ENCODE peak calls at places on chromosomes 12 and 14, in ten cellular contexts. One of them, this sample, is unnamed.
A peak's percentile ranks its signal among the peaks of the same experiment; 100 is the strongest.

GRCh38 chr12:3684449-3685051 is 68.4 kb downstream of the CRACR2A start:
- DNase-seq in GM10248: no peak
- DNase-seq in spleen: no peak
- DNase-seq in GM12865: no peak
- DNase-seq in psoas muscle: no peak
- DNase-seq in CD4-positive, alpha-beta T cell: no peak
- DNase-seq in neural progenitor cell: peak; percentile 49
- DNase-seq in fibroblast of mammary gland: no peak
- DNase-seq in coronary artery: no peak
- DNase-seq in upper lobe of right lung: no peak
- DNase-seq in this sample: no peak

GRCh38 chr12:6182279-6182898 is 17.8 kb upstream of the CD9 start:
- DNase-seq in spleen: peak; percentile 85
- DNase-seq in CD4-positive, alpha-beta T cell: no peak
- DNase-seq in GM10248: no peak
- DNase-seq in GM12865: no peak
- DNase-seq in neural progenitor cell: no peak
- DNase-seq in coronary artery: peak; percentile 86
- DNase-seq in upper lobe of right lung: peak; percentile 91
- DNase-seq in psoas muscle: peak; percentile 64
- DNase-seq in fibroblast of mammary gland: peak; percentile 89
- DNase-seq in this sample: peak; percentile 87

GRCh38 chr12:109418848-109419474 is 58.1 kb downstream of the KCTD10 start:
- DNase-seq in coronary artery: no peak
- DNase-seq in GM10248: no peak
- DNase-seq in neural progenitor cell: no peak
- DNase-seq in spleen: no peak
- DNase-seq in psoas muscle: no peak
- DNase-seq in GM12865: no peak
- DNase-seq in fibroblast of mammary gland: no peak
- DNase-seq in CD4-positive, alpha-beta T cell: no peak
- DNase-seq in upper lobe of right lung: no peak
- DNase-seq in this sample: peak; percentile 18

GRCh38 chr14:55571125-55571889 is 8.7 kb upstream of the KTN1 start:
- DNase-seq in coronary artery: no peak
- DNase-seq in GM12865: peak; percentile 29
- DNase-seq in spleen: no peak
- DNase-seq in upper lobe of right lung: no peak
- DNase-seq in GM10248: peak; percentile 42
- DNase-seq in neural progenitor cell: no peak
- DNase-seq in psoas muscle: no peak
- DNase-seq in CD4-positive, alpha-beta T cell: no peak
- DNase-seq in fibroblast of mammary gland: no peak
- DNase-seq in this sample: no peak

GRCh38 chr14:89351958-89352404 is 65.1 kb downstream of the FOXN3 start:
- DNase-seq in GM12865: no peak
- DNase-seq in psoas muscle: no peak
- DNase-seq in neural progenitor cell: no peak
- DNase-seq in fibroblast of mammary gland: no peak
- DNase-seq in GM10248: no peak
- DNase-seq in spleen: no peak
- DNase-seq in coronary artery: no peak
- DNase-seq in upper lobe of right lung: no peak
- DNase-seq in CD4-positive, alpha-beta T cell: no peak
- DNase-seq in this sample: no peak

GRCh38 chr12:116975779-116976393 is 65.1 kb downstream of the FBXW8 start:
- DNase-seq in neural progenitor cell: no peak
- DNase-seq in GM10248: no peak
- DNase-seq in GM12865: no peak
- DNase-seq in fibroblast of mammary gland: no peak
- DNase-seq in upper lobe of right lung: no peak
- DNase-seq in psoas muscle: no peak
- DNase-seq in spleen: no peak
- DNase-seq in coronary artery: no peak
- DNase-seq in CD4-positive, alpha-beta T cell: no peak
- DNase-seq in this sample: no peak

GRCh38 chr14:60647081-60647836 is 2.0 kb downstream of the SIX1 start:
- DNase-seq in spleen: no peak
- DNase-seq in CD4-positive, alpha-beta T cell: no peak
- DNase-seq in GM10248: no peak
- DNase-seq in neural progenitor cell: peak; percentile 80
- DNase-seq in fibroblast of mammary gland: peak; percentile 79
- DNase-seq in GM12865: no peak
- DNase-seq in upper lobe of right lung: no peak
- DNase-seq in psoas muscle: peak; percentile 87
- DNase-seq in coronary artery: no peak
- DNase-seq in this sample: peak; percentile 53

GRCh38 chr12:109020750-109021380 is at the start of gene SVOP:
- DNase-seq in psoas muscle: peak; percentile 87
- DNase-seq in GM10248: peak; percentile 35
- DNase-seq in fibroblast of mammary gland: peak; percentile 72
- DNase-seq in CD4-positive, alpha-beta T cell: no peak
- DNase-seq in coronary artery: no peak
- DNase-seq in neural progenitor cell: peak; percentile 97
- DNase-seq in upper lobe of right lung: peak; percentile 89
- DNase-seq in GM12865: peak; percentile 42
- DNase-seq in spleen: peak; percentile 79
- DNase-seq in this sample: peak; percentile 92

GRCh38 chr12:84056-84455 is 17.5 kb downstream of the IQSEC3 start:
- DNase-seq in psoas muscle: no peak
- DNase-seq in fibroblast of mammary gland: no peak
- DNase-seq in neural progenitor cell: no peak
- DNase-seq in upper lobe of right lung: no peak
- DNase-seq in GM10248: no peak
- DNase-seq in CD4-positive, alpha-beta T cell: no peak
- DNase-seq in spleen: no peak
- DNase-seq in GM12865: no peak
- DNase-seq in coronary artery: peak; percentile 52
- DNase-seq in this sample: no peak

GRCh38 chr14:29442720-29443119 is 484.9 kb downstream of the PRKD1 start:
- DNase-seq in GM10248: no peak
- DNase-seq in neural progenitor cell: no peak
- DNase-seq in fibroblast of mammary gland: peak; percentile 79
- DNase-seq in GM12865: peak; percentile 45
- DNase-seq in CD4-positive, alpha-beta T cell: no peak
- DNase-seq in upper lobe of right lung: no peak
- DNase-seq in spleen: no peak
- DNase-seq in coronary artery: no peak
- DNase-seq in psoas muscle: no peak
- DNase-seq in this sample: no peak

GRCh38 chr12:46675736-46676135 is 150.1 kb downstream of the SLC38A4 start:
- DNase-seq in GM12865: peak; percentile 38
- DNase-seq in GM10248: peak; percentile 15
- DNase-seq in spleen: no peak
- DNase-seq in CD4-positive, alpha-beta T cell: no peak
- DNase-seq in coronary artery: no peak
- DNase-seq in fibroblast of mammary gland: peak; percentile 62
- DNase-seq in psoas muscle: no peak
- DNase-seq in upper lobe of right lung: peak; percentile 63
- DNase-seq in neural progenitor cell: peak; percentile 58
- DNase-seq in this sample: peak; percentile 74

GRCh38 chr12:14367097-14367661 is 1.7 kb downstream of the ATF7IP start:
- DNase-seq in psoas muscle: no peak
- DNase-seq in CD4-positive, alpha-beta T cell: no peak
- DNase-seq in upper lobe of right lung: no peak
- DNase-seq in GM12865: peak; percentile 86
- DNase-seq in coronary artery: no peak
- DNase-seq in fibroblast of mammary gland: peak; percentile 29
- DNase-seq in spleen: no peak
- DNase-seq in neural progenitor cell: no peak
- DNase-seq in GM10248: peak; percentile 54
- DNase-seq in this sample: no peak

GRCh38 chr12:124769166-124769530 is 94.5 kb downstream of the SCARB1 start:
- DNase-seq in CD4-positive, alpha-beta T cell: no peak
- DNase-seq in neural progenitor cell: no peak
- DNase-seq in GM10248: no peak
- DNase-seq in coronary artery: no peak
- DNase-seq in upper lobe of right lung: no peak
- DNase-seq in GM12865: no peak
- DNase-seq in psoas muscle: no peak
- DNase-seq in fibroblast of mammary gland: peak; percentile 55
- DNase-seq in spleen: no peak
- DNase-seq in this sample: no peak

GRCh38 chr14:35438910-35439713 is 34.6 kb upstream of the NFKBIA start:
- DNase-seq in upper lobe of right lung: no peak
- DNase-seq in CD4-positive, alpha-beta T cell: no peak
- DNase-seq in spleen: no peak
- DNase-seq in GM12865: peak; percentile 16
- DNase-seq in coronary artery: no peak
- DNase-seq in fibroblast of mammary gland: peak; percentile 17
- DNase-seq in neural progenitor cell: peak; percentile 11
- DNase-seq in GM10248: peak; percentile 32
- DNase-seq in psoas muscle: no peak
- DNase-seq in this sample: no peak
- TF ChIP-seq CTCF in upper lobe of right lung: peak; percentile 38
- TF ChIP-seq CTCF in CD4-positive, alpha-beta T cell: peak; percentile 54
- TF ChIP-seq CTCF in spleen: peak; percentile 43
- TF ChIP-seq CTCF in GM12865: peak; percentile 55
- TF ChIP-seq CTCF in coronary artery: no peak
- TF ChIP-seq CTCF in fibroblast of mammary gland: peak; percentile 62
- TF ChIP-seq CTCF in neural progenitor cell: peak; percentile 66
- TF ChIP-seq CTCF in GM10248: peak; percentile 42
- TF ChIP-seq CTCF in psoas muscle: peak; percentile 11
- TF ChIP-seq CTCF in this sample: no peak

GRCh38 chr12:96908170-96908675 is 1.2 kb downstream of the NEDD1 start:
- DNase-seq in coronary artery: no peak
- DNase-seq in GM12865: peak; percentile 33
- DNase-seq in neural progenitor cell: no peak
- DNase-seq in GM10248: peak; percentile 48
- DNase-seq in spleen: no peak
- DNase-seq in CD4-positive, alpha-beta T cell: no peak
- DNase-seq in psoas muscle: no peak
- DNase-seq in upper lobe of right lung: no peak
- DNase-seq in fibroblast of mammary gland: no peak
- DNase-seq in this sample: no peak
- TF ChIP-seq CTCF in coronary artery: no peak
- TF ChIP-seq CTCF in GM12865: no peak
- TF ChIP-seq CTCF in neural progenitor cell: no peak
- TF ChIP-seq CTCF in GM10248: no peak
- TF ChIP-seq CTCF in spleen: no peak
- TF ChIP-seq CTCF in CD4-positive, alpha-beta T cell: no peak
- TF ChIP-seq CTCF in psoas muscle: no peak
- TF ChIP-seq CTCF in upper lobe of right lung: no peak
- TF ChIP-seq CTCF in fibroblast of mammary gland: no peak
- TF ChIP-seq CTCF in this sample: no peak

DNA sequence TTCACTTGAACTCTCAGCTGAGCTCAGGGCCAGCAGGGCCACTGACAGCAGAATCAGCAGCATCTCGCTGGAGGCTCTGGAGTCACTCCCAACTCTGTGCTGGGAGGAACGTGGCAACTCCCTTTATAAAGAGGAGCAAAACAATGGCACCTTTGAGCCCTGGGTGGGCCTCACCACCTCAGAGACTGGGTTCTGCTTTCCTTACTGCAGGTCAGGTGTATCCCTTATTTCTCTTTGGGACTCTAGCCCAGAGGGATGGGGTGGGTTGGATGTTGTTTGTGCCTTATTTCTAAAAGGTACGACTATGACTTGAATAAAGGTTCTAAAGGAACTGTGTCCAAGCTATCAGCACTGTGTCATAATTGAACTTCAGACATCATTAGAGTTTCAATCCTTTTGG is at the start of gene PRB4:
- DNase-seq in psoas muscle: no peak
- DNase-seq in upper lobe of right lung: no peak
- DNase-seq in neural progenitor cell: no peak
- DNase-seq in coronary artery: no peak
- DNase-seq in GM12865: no peak
- DNase-seq in spleen: no peak
- DNase-seq in CD4-positive, alpha-beta T cell: no peak
- DNase-seq in fibroblast of mammary gland: no peak
- DNase-seq in GM10248: no peak
- DNase-seq in this sample: no peak
- TF ChIP-seq CTCF in psoas muscle: no peak
- TF ChIP-seq CTCF in upper lobe of right lung: no peak
- TF ChIP-seq CTCF in neural progenitor cell: no peak
- TF ChIP-seq CTCF in coronary artery: no peak
- TF ChIP-seq CTCF in GM12865: no peak
- TF ChIP-seq CTCF in spleen: no peak
- TF ChIP-seq CTCF in CD4-positive, alpha-beta T cell: no peak
- TF ChIP-seq CTCF in fibroblast of mammary gland: no peak
- TF ChIP-seq CTCF in GM10248: no peak
- TF ChIP-seq CTCF in this sample: no peak

GRCh38 chr12:76345569-76345968 is 2.6 kb downstream of the BBS10 start:
- DNase-seq in coronary artery: no peak
- DNase-seq in spleen: no peak
- DNase-seq in GM12865: no peak
- DNase-seq in psoas muscle: no peak
- DNase-seq in GM10248: no peak
- DNase-seq in fibroblast of mammary gland: no peak
- DNase-seq in neural progenitor cell: no peak
- DNase-seq in CD4-positive, alpha-beta T cell: no peak
- DNase-seq in upper lobe of right lung: no peak
- DNase-seq in this sample: no peak

GRCh38 chr12:76346236-76346635 is 2.0 kb downstream of the BBS10 start:
- DNase-seq in GM12865: no peak
- DNase-seq in CD4-positive, alpha-beta T cell: no peak
- DNase-seq in fibroblast of mammary gland: peak; percentile 69
- DNase-seq in psoas muscle: no peak
- DNase-seq in upper lobe of right lung: no peak
- DNase-seq in neural progenitor cell: no peak
- DNase-seq in spleen: no peak
- DNase-seq in GM10248: no peak
- DNase-seq in coronary artery: no peak
- DNase-seq in this sample: no peak

GRCh38 chr12:76348079-76348901 is at the start of gene BBS10:
- DNase-seq in coronary artery: peak; percentile 94
- DNase-seq in GM10248: peak; percentile 92
- DNase-seq in fibroblast of mammary gland: peak; percentile 89
- DNase-seq in spleen: peak; percentile 97
- DNase-seq in upper lobe of right lung: peak; percentile 94
- DNase-seq in psoas muscle: peak; percentile 95
- DNase-seq in CD4-positive, alpha-beta T cell: peak; percentile 80
- DNase-seq in GM12865: peak; percentile 96
- DNase-seq in neural progenitor cell: peak; percentile 92
- DNase-seq in this sample: peak; percentile 96

GRCh38 chr12:76341436-76342030 is 6.7 kb downstream of the BBS10 start:
- DNase-seq in psoas muscle: no peak
- DNase-seq in neural progenitor cell: no peak
- DNase-seq in CD4-positive, alpha-beta T cell: no peak
- DNase-seq in coronary artery: no peak
- DNase-seq in GM12865: no peak
- DNase-seq in spleen: no peak
- DNase-seq in upper lobe of right lung: no peak
- DNase-seq in GM10248: no peak
- DNase-seq in fibroblast of mammary gland: peak; percentile 56
- DNase-seq in this sample: no peak

DNA sequence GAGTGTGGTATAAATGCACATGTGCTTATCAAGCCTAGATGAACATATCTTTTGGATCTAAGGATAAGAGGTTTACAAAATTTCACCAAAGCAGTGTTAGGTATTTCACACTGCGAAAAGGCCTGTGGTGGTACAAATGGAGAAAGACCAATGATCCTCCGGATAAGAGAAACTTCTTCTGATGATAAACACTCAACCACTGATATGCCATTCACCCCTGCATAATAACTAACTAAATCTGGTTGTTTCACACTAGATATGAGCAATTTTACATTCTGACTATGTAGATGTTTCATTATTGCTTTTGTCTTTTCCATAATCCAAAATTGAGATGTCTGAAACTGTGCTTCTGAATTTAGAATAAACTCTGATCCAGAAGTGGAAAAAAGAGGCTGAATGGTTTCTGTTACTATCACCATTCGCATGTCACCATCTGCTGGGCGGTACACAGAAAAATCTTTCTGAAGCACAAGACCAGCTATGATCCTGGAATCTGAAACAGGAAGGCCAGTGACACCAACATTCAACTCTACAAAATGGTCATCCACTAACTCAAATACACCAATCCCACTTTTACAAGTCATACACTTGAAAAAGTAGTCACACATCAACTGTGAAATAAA is 1.3 kb downstream of the BBS10 start:
- DNase-seq in GM10248: peak; percentile 32
- DNase-seq in coronary artery: no peak
- DNase-seq in CD4-positive, alpha-beta T cell: no peak
- DNase-seq in neural progenitor cell: peak; percentile 33
- DNase-seq in upper lobe of right lung: no peak
- DNase-seq in spleen: no peak
- DNase-seq in fibroblast of mammary gland: peak; percentile 77
- DNase-seq in GM12865: peak; percentile 66
- DNase-seq in psoas muscle: no peak
- DNase-seq in this sample: no peak
- TF ChIP-seq CTCF in GM10248: peak; percentile 54
- TF ChIP-seq CTCF in coronary artery: no peak
- TF ChIP-seq CTCF in CD4-positive, alpha-beta T cell: no peak
- TF ChIP-seq CTCF in neural progenitor cell: peak; percentile 44
- TF ChIP-seq CTCF in upper lobe of right lung: peak; percentile 47
- TF ChIP-seq CTCF in spleen: peak; percentile 18
- TF ChIP-seq CTCF in fibroblast of mammary gland: peak; percentile 56
- TF ChIP-seq CTCF in GM12865: peak; percentile 24
- TF ChIP-seq CTCF in psoas muscle: no peak
- TF ChIP-seq CTCF in this sample: peak; percentile 45